ENCODE peak calls at places on chromosomes 11 and 22, in four cellular contexts. S is Right ventricle myocardium superior, W is Karpas-422, I is dermis blood vessel endothelial cell. V is an unnamed sample.
A peak's percentile ranks its signal among the peaks of the same experiment; 100 is the strongest.

GRCh38 chr11:86106916-86107315 is 38.0 kb upstream of the PICALM start:
- DNase-seq in S (no peak), W (no peak), I (peak; percentile 19), V (no peak)

GRCh38 chr11:59918494-59918893 is 19.7 kb upstream of the OOSP1 start:
- DNase-seq in S (no peak), W (no peak), I (no peak), V (peak; percentile 8)

GRCh38 chr22:49137216-49137840 is 690.3 kb downstream of the BRD1 start:
- DNase-seq in S (no peak), W (no peak), I (no peak), V (no peak)

GRCh38 chr11:12845739-12846358 is 163.3 kb upstream of the RASSF10 start:
- DNase-seq in S (peak; percentile 52), W (no peak), I (peak; percentile 27), V (no peak)

GRCh38 chr11:106425819-106426218 is 348.4 kb downstream of the AASDHPPT start:
- DNase-seq in S (no peak), W (no peak), I (no peak), V (no peak)

GRCh38 chr11:124301482-124301881 is 12.3 kb downstream of the OR8D1 start:
- DNase-seq in S (no peak), W (no peak), I (peak; percentile 10), V (peak; percentile 43)

GRCh38 chr11:120248551-120249278 is 8.8 kb downstream of the POU2F3 start:
- DNase-seq in S (no peak), W (no peak), I (peak; percentile 44), V (peak; percentile 28)

GRCh38 chr11:128733440-128734115 is 39.7 kb downstream of the FLI1 start:
- DNase-seq in S (no peak), W (no peak), I (no peak), V (no peak)

GRCh38 chr22:38135133-38135706 is 24.7 kb upstream of the BAIAP2L2 start:
- DNase-seq in S (no peak), W (no peak), I (peak; percentile 84), V (peak; percentile 88)

GRCh38 chr11:8749202-8749601 is 66.6 kb downstream of the RPL27A start:
- DNase-seq in S (no peak), W (no peak), I (no peak), V (no peak)

GRCh38 chr11:127106142-127106541 is 105.6 kb upstream of the KIRREL3 start:
- DNase-seq in S (no peak), W (no peak), I (no peak), V (no peak)

GRCh38 chr11:72676874-72677341 is 2.7 kb upstream of the PDE2A start:
- DNase-seq in S (peak; percentile 80), W (peak; percentile 76), I (peak; percentile 62), V (peak; percentile 44)

GRCh38 chr22:46171940-46172339 is 21.6 kb downstream of the PPARA start:
- DNase-seq in S (no peak), W (no peak), I (no peak), V (peak; percentile 27)

V was measured in lung microvascular endothelial cell.